ENCODE peak calls at places on chromosomes 4 and X, in seven cellular contexts. M is cardiac fibroblast; G is effector CD4-positive, alpha-beta T cell; E is heart left ventricle; U is sciatic nerve; R is kidney; W is ureter. O is an unnamed sample.

GRCh38 chrX:114976321-114976720 is 41.1 kb downstream of the IL13RA2 start:
- DNase-seq in M (peak; percentile 36), G (no peak), E (no peak), U (no peak), R (no peak), W (no peak), O (peak; percentile 29)

GRCh38 chr4:90960433-90960832 is 833.2 kb downstream of the CCSER1 start:
- DNase-seq in M (no peak), G (no peak), E (no peak), U (no peak), R (no peak), W (no peak), O (no peak)

GRCh38 chr4:17550549-17550948 is 26.4 kb upstream of the LAP3 start:
- DNase-seq in M (no peak), G (no peak), E (no peak), U (no peak), R (no peak), W (no peak), O (no peak)

GRCh38 chr4:153138736-153139135 is 65.5 kb upstream of the TRIM2 start:
- DNase-seq in M (no peak), G (no peak), E (no peak), U (no peak), R (no peak), W (no peak), O (no peak)

GRCh38 chr4:83320548-83320947 is 14.1 kb downstream of the HPSE start:
- DNase-seq in M (peak; percentile 68), G (no peak), E (peak; percentile 69), U (peak; percentile 66), R (peak; percentile 76), W (peak; percentile 51), O (peak; percentile 56)

GRCh38 chrX:74162199-74162598 is 141.8 kb upstream of the ZCCHC13 start:
- DNase-seq in M (no peak), G (no peak), E (no peak), U (no peak), R (peak; percentile 52), W (no peak), O (no peak)

GRCh38 chrX:93874554-93874953 is 200.5 kb downstream of the FAM133A start:
- DNase-seq in M (peak; percentile 2), G (no peak), E (no peak), U (no peak), R (no peak), W (no peak), O (peak; percentile 1)

GRCh38 chrX:119410027-119410819 is 11.1 kb downstream of the SLC25A43 start:
- DNase-seq in M (peak; percentile 80), G (no peak), E (no peak), U (peak; percentile 65), R (no peak), W (peak; percentile 49), O (peak; percentile 76)

GRCh38 chr4:73021634-73022033 is 47.9 kb downstream of the COX18 start:
- DNase-seq in M (peak; percentile 77), G (no peak), E (no peak), U (no peak), R (no peak), W (no peak), O (peak; percentile 19)

O was measured in foreskin melanocyte.